ENCODE peak calls at places on chromosomes 16 and 17, in eight cellular contexts. Z is breast epithelium, W is esophagus muscularis mucosa, A is prostate gland, V is H1, I is SK-N-SH, O is endothelial cell of umbilical vein, P is stomach. D is an unnamed sample.

GRCh38 chr16:19083670-19084069 is 16.3 kb downstream of the COQ7 start:
- DNase-seq in Z (no peak), W (no peak), A (no peak), V (no peak), I (no peak), O (no peak), P (no peak), D (no peak)

GRCh38 chr17:944266-944665 is 35.3 kb downstream of the NXN start:
- DNase-seq in Z (no peak), W (no peak), A (no peak), V (no peak), I (no peak), O (no peak), P (no peak), D (no peak)

GRCh38 chr17:55563363-55563762 is 52.1 kb upstream of the SMIM36 start:
- DNase-seq in Z (no peak), W (no peak), A (no peak), V (no peak), I (no peak), O (no peak), P (no peak), D (no peak)

GRCh38 chr17:76556759-76557367 is 17.0 kb downstream of the PRCD start:
- DNase-seq in Z (no peak), W (no peak), A (no peak), V (no peak), I (no peak), O (no peak), P (peak), D (no peak)

GRCh38 chr17:82153745-82154375 is 55.8 kb upstream of the FASN start:
- DNase-seq in Z (peak), W (peak), A (peak), V (peak), I (peak), O (peak), P (peak), D (peak)

GRCh38 chr17:44121206-44121605 is 2.2 kb downstream of the HDAC5 start:
- DNase-seq in Z (no peak), W (no peak), A (no peak), V (no peak), I (peak), O (no peak), P (no peak), D (no peak)

GRCh38 chr17:46960152-46960551 is 18.9 kb downstream of the RPRML start:
- DNase-seq in Z (no peak), W (no peak), A (no peak), V (no peak), I (no peak), O (no peak), P (no peak), D (no peak)

GRCh38 chr16:89026121-89026612 is 49.2 kb upstream of the CBFA2T3 start:
- DNase-seq in Z (no peak), W (no peak), A (no peak), V (no peak), I (no peak), O (no peak), P (no peak), D (no peak)

GRCh38 chr16:52584354-52584840 is 37.5 kb upstream of the TOX3 start:
- DNase-seq in Z (no peak), W (no peak), A (no peak), V (no peak), I (no peak), O (no peak), P (no peak), D (no peak)

GRCh38 chr17:81518785-81519283 is 6.2 kb upstream of the ACTG1 start:
- DNase-seq in Z (no peak), W (no peak), A (no peak), V (no peak), I (no peak), O (no peak), P (peak), D (peak)

GRCh38 chr16:76389126-76389525 is 111.9 kb downstream of the CNTNAP4 start:
- DNase-seq in Z (no peak), W (no peak), A (no peak), V (no peak), I (no peak), O (no peak), P (no peak), D (no peak)

GRCh38 chr17:55734128-55734781 is 11.6 kb upstream of the TMEM100 start:
- DNase-seq in Z (no peak), W (no peak), A (no peak), V (no peak), I (peak), O (peak), P (no peak), D (no peak)

GRCh38 chr17:20095366-20096080 is 86.4 kb downstream of the SPECC1 start:
- DNase-seq in Z (peak), W (no peak), A (peak), V (peak), I (peak), O (peak), P (peak), D (no peak)

GRCh38 chr17:49371178-49371834 is 9.3 kb upstream of the ZNF652 start:
- DNase-seq in Z (no peak), W (peak), A (peak), V (peak), I (no peak), O (no peak), P (no peak), D (peak)

DNA sequence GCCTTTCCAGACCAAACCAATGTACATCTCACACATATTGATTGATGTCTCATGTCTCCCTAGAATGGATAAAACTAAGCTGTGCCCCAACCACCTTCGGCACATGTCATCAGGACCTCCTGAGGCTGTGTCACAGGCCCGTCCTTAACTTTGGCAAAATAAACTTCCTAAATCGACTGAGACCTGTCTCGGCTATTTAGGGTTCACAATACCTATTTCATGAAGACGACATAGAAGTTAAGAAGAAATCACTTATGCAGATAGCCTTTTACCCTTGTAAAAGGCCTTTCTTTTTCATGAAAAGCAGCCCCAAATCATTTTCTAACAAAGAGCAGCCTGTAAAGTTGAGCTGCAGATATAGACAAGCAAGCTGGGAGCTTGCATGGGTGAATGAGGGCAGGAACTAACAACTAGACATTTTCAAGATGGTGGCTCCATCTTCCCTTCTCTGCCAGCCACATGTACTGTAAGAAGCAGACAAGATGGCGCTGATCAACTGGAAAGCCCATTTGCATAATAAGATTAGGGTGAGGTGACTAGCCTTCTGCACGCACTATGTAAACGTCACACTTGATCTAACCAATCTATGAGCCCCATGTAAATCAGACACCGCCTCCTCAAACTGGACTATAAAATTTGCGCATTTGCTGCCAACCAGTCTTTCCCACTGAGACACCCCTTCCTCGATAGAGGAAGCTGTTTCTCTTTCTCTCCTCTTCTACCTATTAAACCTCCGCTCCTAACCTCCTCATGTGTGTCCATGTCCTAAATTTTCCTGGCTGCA is 4.7 kb upstream of the KDM8 start:
- DNase-seq in Z (no peak), W (no peak), A (no peak), V (no peak), I (no peak), O (no peak), P (no peak), D (no peak)
- H3K4me3 ChIP-seq in Z (no peak), W (no peak), A (no peak), V (no peak), I (no peak), O (no peak), P (no peak), D (no peak)

DNA sequence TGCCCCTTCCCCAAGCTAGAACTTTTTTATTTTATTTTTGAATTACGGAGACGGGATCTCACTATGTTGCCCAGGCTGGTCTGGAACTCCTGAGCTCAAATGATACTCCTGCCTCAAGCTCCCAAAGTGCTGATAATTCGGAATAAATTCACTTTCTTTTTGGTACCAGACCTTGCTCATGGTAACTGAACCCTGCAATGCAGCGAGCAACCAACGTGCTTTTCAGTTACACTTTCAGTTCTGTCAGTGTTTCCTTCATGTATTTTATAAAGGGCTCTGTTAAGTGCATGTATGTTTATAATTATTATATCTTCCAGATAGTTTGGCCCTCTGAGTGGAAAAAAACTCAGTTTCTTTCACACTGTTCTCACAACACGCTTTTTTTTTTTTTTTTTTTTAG is 13.9 kb downstream of the C16orf96 start:
- DNase-seq in Z (no peak), W (no peak), A (no peak), V (no peak), I (no peak), O (no peak), P (no peak), D (no peak)
- TF ChIP-seq POLR2AphosphoS5 in Z (no peak), W (no peak), A (no peak), V (no peak), I (no peak), O (no peak), P (no peak), D (no peak)

GRCh38 chr17:37187262-37187661 is 188.5 kb upstream of the C17orf78 start:
- DNase-seq in Z (no peak), W (no peak), A (no peak), V (no peak), I (no peak), O (no peak), P (no peak), D (no peak)

GRCh38 chr17:37179893-37180292 is 195.9 kb upstream of the C17orf78 start:
- DNase-seq in Z (no peak), W (no peak), A (no peak), V (no peak), I (no peak), O (peak), P (no peak), D (no peak)

GRCh38 chr17:37188157-37188556 is 187.6 kb upstream of the C17orf78 start:
- DNase-seq in Z (no peak), W (no peak), A (peak), V (no peak), I (no peak), O (no peak), P (no peak), D (no peak)

GRCh38 chr17:37180371-37180770 is 195.4 kb upstream of the C17orf78 start:
- DNase-seq in Z (no peak), W (no peak), A (no peak), V (no peak), I (no peak), O (no peak), P (no peak), D (no peak)

DNA sequence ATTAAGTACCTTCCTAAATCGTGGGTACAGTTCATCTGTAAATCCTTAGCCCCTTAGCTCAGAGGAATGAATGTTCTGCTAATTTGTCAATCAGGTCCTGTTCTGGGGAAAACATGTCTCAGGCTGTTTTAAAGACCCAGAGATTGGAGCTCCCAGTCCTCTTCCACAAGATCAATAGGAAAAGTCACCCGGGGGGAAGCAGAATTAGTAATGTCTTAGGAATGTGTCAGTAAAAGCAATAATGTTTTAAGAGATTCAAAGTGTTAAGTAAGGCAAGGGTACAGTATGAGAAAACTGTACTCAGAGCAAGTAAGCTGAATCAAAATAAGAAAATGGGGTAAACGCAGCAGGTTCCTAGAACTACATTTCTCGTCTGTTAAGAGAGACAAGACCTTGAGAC is 193.0 kb upstream of the C17orf78 start:
- DNase-seq in Z (no peak), W (no peak), A (no peak), V (no peak), I (no peak), O (peak), P (no peak), D (no peak)
- H3K4me3 ChIP-seq in Z (no peak), W (no peak), A (no peak), V (no peak), I (no peak), O (no peak), P (no peak), D (no peak)

DNA sequence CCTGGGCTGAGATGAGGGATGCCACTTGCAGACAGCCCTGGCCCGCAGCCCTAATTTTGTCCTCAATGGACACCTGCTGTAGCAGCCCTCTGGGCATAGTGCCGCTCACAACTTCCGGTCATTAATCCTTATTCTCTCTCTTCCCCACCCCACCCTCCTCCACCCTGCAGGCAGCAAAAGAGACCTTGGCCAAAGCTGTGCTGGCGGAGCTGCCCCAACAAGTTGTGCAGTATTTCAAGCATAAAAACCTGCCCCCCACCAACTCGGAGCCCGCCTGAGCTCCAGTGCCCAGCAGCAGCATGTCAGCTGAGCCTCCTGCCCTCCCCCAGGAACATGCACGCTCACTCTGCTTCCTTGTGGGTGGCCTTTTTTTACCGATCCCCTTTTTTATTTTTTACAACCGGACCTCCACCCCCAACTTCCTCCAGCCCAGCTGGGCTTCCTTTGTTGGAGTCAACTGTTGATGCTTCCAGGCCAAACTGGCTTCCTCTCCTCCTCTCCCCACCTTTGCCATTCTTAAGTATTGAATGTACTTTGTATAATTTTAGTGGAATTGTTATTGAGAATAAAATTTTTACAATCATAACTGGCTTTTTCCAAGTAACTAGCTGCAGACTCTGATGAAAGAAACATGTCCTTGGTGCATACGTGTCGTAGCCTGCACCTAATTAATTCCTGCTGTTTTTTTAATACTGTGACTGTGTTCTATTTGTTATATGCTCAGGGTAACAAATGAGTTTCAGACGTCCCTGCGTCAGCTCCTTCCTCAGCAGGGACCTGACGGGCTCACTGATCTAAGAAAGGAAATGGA is 38.3 kb downstream of the PSME3IP1 start:
- DNase-seq in Z (no peak), W (no peak), A (peak), V (no peak), I (peak), O (peak), P (no peak), D (no peak)
- TF ChIP-seq POLR2AphosphoS5 in Z (no peak), W (no peak), A (peak), V (peak), I (no peak), O (peak), P (no peak), D (no peak)

GRCh38 chr16:85868495-85868894 is 30.5 kb upstream of the IRF8 start:
- DNase-seq in Z (no peak), W (no peak), A (no peak), V (no peak), I (no peak), O (no peak), P (no peak), D (no peak)

GRCh38 chr16:85871756-85872155 is 27.2 kb upstream of the IRF8 start:
- DNase-seq in Z (no peak), W (no peak), A (no peak), V (no peak), I (no peak), O (no peak), P (no peak), D (no peak)

GRCh38 chr16:85872666-85873561 is 26.0 kb upstream of the IRF8 start:
- DNase-seq in Z (no peak), W (no peak), A (no peak), V (no peak), I (no peak), O (no peak), P (no peak), D (no peak)

GRCh38 chr16:85867189-85867588 is 31.8 kb upstream of the IRF8 start:
- DNase-seq in Z (no peak), W (no peak), A (no peak), V (no peak), I (no peak), O (no peak), P (no peak), D (no peak)

DNA sequence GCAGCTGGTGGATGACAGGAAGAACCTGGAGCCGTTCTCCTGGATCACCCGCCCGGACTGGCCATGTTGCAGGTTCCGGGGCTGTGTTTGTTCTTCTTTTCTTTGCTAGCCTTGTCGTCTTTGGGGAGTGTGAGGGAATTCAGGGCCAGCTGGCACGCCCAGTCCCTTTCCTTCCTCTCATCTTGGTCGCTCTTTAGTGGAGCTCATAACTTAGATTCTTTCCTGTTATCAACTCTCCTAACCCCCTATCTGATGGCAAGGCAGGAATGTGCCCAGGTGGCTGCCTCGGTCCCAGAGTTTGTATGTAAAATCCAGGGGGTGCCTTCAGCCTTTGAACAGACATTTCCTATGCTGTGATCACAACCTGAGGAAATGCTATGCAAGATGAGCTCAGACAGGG is 28.8 kb upstream of the IRF8 start:
- DNase-seq in Z (no peak), W (no peak), A (no peak), V (no peak), I (no peak), O (no peak), P (no peak), D (no peak)
- H3K4me3 ChIP-seq in Z (no peak), W (no peak), A (no peak), V (no peak), I (no peak), O (no peak), P (no peak), D (no peak)

GRCh38 chr16:23668225-23668624 is 10.5 kb upstream of the PLK1 start:
- DNase-seq in Z (no peak), W (no peak), A (no peak), V (no peak), I (no peak), O (no peak), P (no peak), D (no peak)

GRCh38 chr16:23668873-23669272 is 9.8 kb upstream of the PLK1 start:
- DNase-seq in Z (no peak), W (no peak), A (no peak), V (no peak), I (no peak), O (no peak), P (no peak), D (no peak)

GRCh38 chr16:23663918-23664317 is 14.8 kb upstream of the PLK1 start:
- DNase-seq in Z (no peak), W (no peak), A (no peak), V (no peak), I (no peak), O (no peak), P (no peak), D (no peak)

GRCh38 chr16:23670137-23670776 is 8.4 kb upstream of the PLK1 start:
- DNase-seq in Z (no peak), W (no peak), A (no peak), V (no peak), I (no peak), O (peak), P (no peak), D (no peak)

GRCh38 chr16:23666919-23667659 is 11.6 kb upstream of the PLK1 start:
- DNase-seq in Z (no peak), W (no peak), A (no peak), V (no peak), I (no peak), O (no peak), P (no peak), D (no peak)
- TF ChIP-seq POLR2AphosphoS5 in Z (no peak), W (no peak), A (no peak), V (no peak), I (no peak), O (no peak), P (no peak), D (no peak)

GRCh38 chr16:70681382-70682238 is 4.2 kb downstream of the MTSS2 start:
- DNase-seq in Z (no peak), W (no peak), A (no peak), V (no peak), I (peak), O (no peak), P (no peak), D (no peak)
- H3K4me3 ChIP-seq in Z (peak), W (peak), A (no peak), V (no peak), I (no peak), O (no peak), P (peak), D (peak)